ENCODE peak calls at places on chromosome 16, in eight cellular contexts. D, I, E, O, U, S, C and J are unnamed samples.

GRCh38 chr16:68116256-68116853 is 31.2 kb downstream of the NFATC3 start:
- DNase-seq in D (no peak), I (peak; percentile 48), E (no peak), O (no peak), U (no peak), S (peak; percentile 39), C (no peak), J (no peak)

GRCh38 chr16:67883872-67884261 is 818 bp upstream of the NRN1L start:
- DNase-seq in D (no peak), I (peak; percentile 59), E (peak; percentile 61), O (peak; percentile 90), U (peak; percentile 70), S (peak; percentile 57), C (no peak), J (no peak)

GRCh38 chr16:74573622-74574021 is 33.3 kb downstream of the GLG1 start:
- DNase-seq in D (no peak), I (no peak), E (no peak), O (no peak), U (no peak), S (no peak), C (no peak), J (no peak)

GRCh38 chr16:65704866-65705265 is 583.0 kb upstream of the CDH11 start:
- DNase-seq in D (no peak), I (no peak), E (no peak), O (no peak), U (peak; percentile 19), S (peak; percentile 15), C (no peak), J (no peak)

GRCh38 chr16:61897657-61898056 is 138.6 kb downstream of the CDH8 start:
- DNase-seq in D (no peak), I (no peak), E (no peak), O (no peak), U (no peak), S (no peak), C (no peak), J (no peak)

GRCh38 chr16:31118223-31119155 is 1.0 kb downstream of the KAT8 start:
- DNase-seq in D (no peak), I (peak; percentile 40), E (no peak), O (no peak), U (no peak), S (no peak), C (peak; percentile 47), J (peak; percentile 50)

GRCh38 chr16:89473791-89474414 is 16.5 kb downstream of the ANKRD11 start:
- DNase-seq in D (no peak), I (peak; percentile 50), E (no peak), O (no peak), U (no peak), S (peak; percentile 31), C (peak; percentile 34), J (no peak)

GRCh38 chr16:27168790-27169189 is 34.5 kb upstream of the KDM8 start:
- DNase-seq in D (no peak), I (no peak), E (no peak), O (no peak), U (no peak), S (no peak), C (no peak), J (no peak)

GRCh38 chr16:67247698-67248400 is 568 bp upstream of the FHOD1 start:
- DNase-seq in D (no peak), I (no peak), E (no peak), O (no peak), U (no peak), S (peak; percentile 57), C (no peak), J (no peak)

GRCh38 chr16:75566889-75567255 is 693 bp downstream of the GABARAPL2 start:
- DNase-seq in D (peak; percentile 73), I (no peak), E (peak; percentile 29), O (peak; percentile 46), U (peak; percentile 34), S (no peak), C (no peak), J (no peak)

GRCh38 chr16:10509534-10510025 is 70.8 kb downstream of the EMP2 start:
- DNase-seq in D (no peak), I (peak; percentile 78), E (peak; percentile 71), O (peak; percentile 77), U (peak; percentile 88), S (peak; percentile 83), C (peak; percentile 42), J (no peak)

GRCh38 chr16:59612094-59612493 is 878.0 kb upstream of the GOT2 start:
- DNase-seq in D (no peak), I (no peak), E (no peak), O (no peak), U (no peak), S (no peak), C (no peak), J (no peak)

GRCh38 chr16:8861563-8862308 is 7.1 kb downstream of the CARHSP1 start:
- DNase-seq in D (peak; percentile 80), I (no peak), E (peak; percentile 74), O (no peak), U (no peak), S (no peak), C (no peak), J (no peak)

GRCh38 chr16:82317411-82318168 is 147.6 kb upstream of the MPHOSPH6 start:
- DNase-seq in D (no peak), I (no peak), E (no peak), O (no peak), U (no peak), S (no peak), C (no peak), J (no peak)

GRCh38 chr16:3084969-3085670 is 14.0 kb downstream of the ZSCAN10 start:
- DNase-seq in D (no peak), I (no peak), E (no peak), O (no peak), U (no peak), S (no peak), C (no peak), J (no peak)

GRCh38 chr16:82031116-82032084 is 3.7 kb upstream of the HSD17B2 start:
- DNase-seq in D (no peak), I (peak; percentile 71), E (no peak), O (peak; percentile 50), U (peak; percentile 49), S (peak; percentile 77), C (peak; percentile 50), J (peak; percentile 41)

GRCh38 chr16:67169642-67170167 is 633 bp upstream of the NOL3 start:
- DNase-seq in D (peak; percentile 71), I (no peak), E (no peak), O (peak; percentile 73), U (peak; percentile 76), S (peak; percentile 77), C (no peak), J (no peak)

GRCh38 chr16:85624646-85625045 is 11.5 kb downstream of the GSE1 start:
- DNase-seq in D (no peak), I (no peak), E (no peak), O (no peak), U (no peak), S (no peak), C (no peak), J (no peak)
- H3K36me3 ChIP-seq in D (no peaks in the 10 kb centered on the region), I (peaks cover 7% of the 10 kb centered on the region), E (no peaks in the 10 kb centered on the region), O (peaks cover 14% of the 10 kb centered on the region), U (no peaks in the 10 kb centered on the region), S (no peaks in the 10 kb centered on the region), C (no peaks in the 10 kb centered on the region), J (peaks cover 11% of the 10 kb centered on the region)

GRCh38 chr16:57744646-57744903 is 9.0 kb downstream of the KATNB1 start:
- DNase-seq in D (peak; percentile 27), I (no peak), E (no peak), O (no peak), U (no peak), S (no peak), C (no peak), J (no peak)
- H3K36me3 ChIP-seq in D (peaks cover 3% of the 10 kb centered on the region), I (no peaks in the 10 kb centered on the region), E (no peaks in the 10 kb centered on the region), O (peaks cover 8% of the 10 kb centered on the region), U (no peaks in the 10 kb centered on the region), S (peaks cover 36% of the 10 kb centered on the region), C (no peaks in the 10 kb centered on the region), J (peaks cover 2% of the 10 kb centered on the region)

DNA sequence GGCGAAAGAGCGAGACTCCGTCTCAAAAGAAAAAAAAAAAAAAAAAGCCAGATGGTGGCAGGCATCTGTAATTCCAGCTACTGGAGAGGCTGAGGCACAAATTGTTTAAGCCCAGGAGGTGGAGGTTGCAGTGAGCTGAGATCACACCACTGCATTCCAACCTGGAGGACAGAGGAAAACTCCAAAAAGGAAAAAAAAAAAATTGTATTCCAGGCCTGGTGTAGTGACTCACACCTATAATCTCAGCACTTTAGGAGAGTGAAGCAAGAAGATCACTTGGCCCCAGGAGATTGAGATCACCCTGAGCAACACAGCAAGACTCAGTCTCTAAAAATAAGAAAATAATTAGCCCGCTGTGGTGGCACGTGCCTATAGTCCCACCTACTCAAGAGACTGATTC is 20.1 kb downstream of the HBQ1 start:
- DNase-seq in D (no peak), I (peak; percentile 16), E (no peak), O (no peak), U (no peak), S (peak; percentile 30), C (peak; percentile 49), J (peak; percentile 52)
- H3K36me3 ChIP-seq in D (no peaks in the 10 kb centered on the region), I (peaks cover 21% of the 10 kb centered on the region), E (peaks cover 81% of the 10 kb centered on the region), O (peaks cover 45% of the 10 kb centered on the region), U (peaks cover 62% of the 10 kb centered on the region), S (peaks cover 83% of the 10 kb centered on the region), C (peaks cover 77% of the 10 kb centered on the region), J (peaks cover 18% of the 10 kb centered on the region)

DNA sequence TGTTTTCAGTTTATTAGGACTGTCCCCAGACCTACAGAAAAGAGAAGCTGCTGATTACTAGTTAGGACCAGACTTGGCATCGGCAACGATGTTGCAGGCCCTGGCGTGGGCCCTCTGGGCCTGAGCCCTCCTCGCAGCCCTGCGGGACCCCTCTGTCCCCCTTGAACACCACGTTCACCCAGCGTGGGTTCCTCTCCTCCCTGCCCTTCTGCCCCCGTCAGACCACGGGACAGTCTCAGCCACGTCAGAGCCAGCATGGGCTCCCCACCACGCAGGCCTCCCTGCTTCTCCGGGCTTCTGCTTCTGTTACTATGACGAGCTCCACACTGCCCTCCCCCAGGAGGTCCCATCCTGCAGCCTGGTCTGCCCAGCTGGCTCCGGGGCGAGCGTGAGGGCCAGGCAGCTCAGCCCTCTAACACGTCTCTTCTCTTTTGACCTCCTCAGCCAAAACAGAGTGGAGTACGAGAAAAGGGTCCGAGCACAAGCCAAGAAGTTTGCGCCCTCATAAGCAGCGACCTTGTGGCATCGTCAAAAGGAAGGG is 9.1 kb upstream of the BAIAP3 start:
- DNase-seq in D (no peak), I (no peak), E (no peak), O (no peak), U (no peak), S (no peak), C (no peak), J (no peak)
- H3K36me3 ChIP-seq in D (peaks cover 8% of the 10 kb centered on the region), I (peaks cover 3% of the 10 kb centered on the region), E (peaks cover 57% of the 10 kb centered on the region), O (peaks cover 42% of the 10 kb centered on the region), U (peaks cover 15% of the 10 kb centered on the region), S (peaks cover 52% of the 10 kb centered on the region), C (peaks cover 48% of the 10 kb centered on the region), J (peaks cover 34% of the 10 kb centered on the region)

GRCh38 chr16:72794986-72795385 is 252.9 kb downstream of the ZFHX3 start:
- DNase-seq in D (no peak), I (no peak), E (no peak), O (no peak), U (no peak), S (no peak), C (no peak), J (no peak)
- H3K36me3 ChIP-seq in D (peaks cover 5% of the 10 kb centered on the region), I (peaks cover 18% of the 10 kb centered on the region), E (peaks cover 50% of the 10 kb centered on the region), O (peaks cover 90% of the 10 kb centered on the region), U (peaks cover 3% of the 10 kb centered on the region), S (peaks cover 24% of the 10 kb centered on the region), C (peaks cover 53% of the 10 kb centered on the region), J (peaks cover 30% of the 10 kb centered on the region)

GRCh38 chr16:69319381-69319780 is 8.2 kb downstream of the VPS4A start:
- DNase-seq in D (no peak), I (no peak), E (no peak), O (no peak), U (no peak), S (no peak), C (no peak), J (no peak)
- H3K36me3 ChIP-seq in D (peaks cover 9% of the 10 kb centered on the region), I (peaks cover 27% of the 10 kb centered on the region), E (peaks cover 95% of the 10 kb centered on the region), O (peaks cover 84% of the 10 kb centered on the region), U (peaks cover 61% of the 10 kb centered on the region), S (peaks cover 96% of the 10 kb centered on the region), C (peaks cover 84% of the 10 kb centered on the region), J (peaks cover 69% of the 10 kb centered on the region)